ENCODE peak calls at places on chromosomes 16 and 17, in five cellular contexts. J, U, N, F and G are unnamed samples.
A peak's percentile ranks its signal among the peaks of the same experiment; 100 is the strongest.

GRCh38 chr17:59711936-59712335 is 4.5 kb downstream of the VMP1 start:
- DNase-seq in J (no peak), U (no peak), N (no peak), F (no peak), G (no peak)

GRCh38 chr16:53142823-53143568 is 88.2 kb downstream of the CHD9 start:
- DNase-seq in J (no peak), U (no peak), N (no peak), F (no peak), G (no peak)

GRCh38 chr17:41520821-41521521 is 2.3 kb upstream of the KRT15 start:
- DNase-seq in J (no peak), U (peak; percentile 74), N (no peak), F (no peak), G (no peak)

GRCh38 chr16:88340755-88341150 is 42.0 kb upstream of the ZNF469 start:
- DNase-seq in J (no peak), U (no peak), N (no peak), F (no peak), G (no peak)

GRCh38 chr17:48150107-48150463 is 42.5 kb downstream of the SNX11 start:
- DNase-seq in J (no peak), U (no peak), N (no peak), F (no peak), G (no peak)

GRCh38 chr16:31842864-31843263 is 30.7 kb upstream of the ZNF267 start:
- DNase-seq in J (no peak), U (no peak), N (no peak), F (no peak), G (no peak)

GRCh38 chr16:85829266-85829665 is 29.8 kb downstream of the COX4I1 start:
- DNase-seq in J (no peak), U (no peak), N (no peak), F (no peak), G (no peak)

GRCh38 chr17:31266042-31266441 is 31.0 kb downstream of the OMG start:
- DNase-seq in J (no peak), U (peak; percentile 5), N (no peak), F (no peak), G (no peak)

GRCh38 chr17:81339180-81339501 is 44.0 kb upstream of the SLC38A10 start:
- DNase-seq in J (no peak), U (no peak), N (no peak), F (peak; percentile 90), G (no peak)

DNA sequence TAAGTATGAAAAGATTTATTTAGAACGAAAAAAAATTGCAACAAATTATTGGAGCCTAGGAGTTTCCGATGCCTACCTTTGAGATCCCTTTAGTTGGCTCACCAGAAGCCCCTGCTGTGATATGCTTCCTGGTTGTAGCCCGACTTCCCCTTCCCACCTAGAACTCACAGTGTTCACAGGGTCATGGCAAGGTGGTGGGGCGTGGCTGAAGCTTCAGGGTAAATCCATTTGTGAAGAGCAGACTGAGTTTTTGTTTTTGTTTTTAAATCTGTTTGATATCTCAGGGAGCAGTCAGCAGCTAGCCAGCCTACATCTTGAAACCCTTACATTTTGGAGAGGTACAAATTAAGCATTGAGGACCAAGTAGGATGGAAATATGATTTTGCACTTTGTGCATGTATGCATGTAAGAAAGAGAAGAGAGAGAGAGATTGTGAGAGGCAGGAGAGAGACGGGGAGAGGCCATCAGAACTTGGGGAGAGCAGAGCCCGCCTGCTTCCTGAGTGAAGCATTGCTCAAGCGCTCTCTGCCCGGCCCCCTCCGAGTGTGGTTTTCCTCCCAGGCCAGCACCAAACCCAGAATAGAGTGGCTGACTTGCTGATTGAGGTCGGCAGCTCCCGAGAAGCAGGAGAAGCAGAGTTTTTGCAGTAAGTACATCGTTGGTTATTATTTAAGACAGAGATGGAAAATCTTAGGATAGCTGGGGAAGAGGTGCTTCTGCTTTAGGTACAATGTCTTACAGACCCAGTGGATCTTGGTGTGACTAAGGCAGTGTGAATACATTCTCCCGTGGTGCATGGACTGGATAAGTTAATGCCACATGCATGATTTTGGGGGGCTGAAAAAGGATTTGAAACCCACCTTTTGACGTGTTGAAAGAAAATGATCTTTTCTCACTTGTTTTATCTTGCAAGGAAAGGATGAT is 64.2 kb downstream of the SPECC1 start:
- DNase-seq in J (no peak), U (peak; percentile 38), N (no peak), F (no peak), G (no peak)
- TF ChIP-seq POLR2A in J (no peak), U (no peak), N (peak; percentile 17), F (no peak), G (no peak)

GRCh38 chr16:54283735-54284318 is 2.8 kb downstream of the IRX3 start:
- DNase-seq in J (no peak), U (no peak), N (no peak), F (no peak), G (no peak)

GRCh38 chr16:54282923-54283734 is 3.5 kb downstream of the IRX3 start:
- DNase-seq in J (no peak), U (no peak), N (no peak), F (no peak), G (peak; percentile 63)

GRCh38 chr16:54281535-54282201 is 4.9 kb downstream of the IRX3 start:
- DNase-seq in J (no peak), U (no peak), N (no peak), F (no peak), G (peak; percentile 71)

GRCh38 chr16:54280751-54281150 is 5.8 kb downstream of the IRX3 start:
- DNase-seq in J (peak; percentile 13), U (no peak), N (no peak), F (no peak), G (no peak)

DNA sequence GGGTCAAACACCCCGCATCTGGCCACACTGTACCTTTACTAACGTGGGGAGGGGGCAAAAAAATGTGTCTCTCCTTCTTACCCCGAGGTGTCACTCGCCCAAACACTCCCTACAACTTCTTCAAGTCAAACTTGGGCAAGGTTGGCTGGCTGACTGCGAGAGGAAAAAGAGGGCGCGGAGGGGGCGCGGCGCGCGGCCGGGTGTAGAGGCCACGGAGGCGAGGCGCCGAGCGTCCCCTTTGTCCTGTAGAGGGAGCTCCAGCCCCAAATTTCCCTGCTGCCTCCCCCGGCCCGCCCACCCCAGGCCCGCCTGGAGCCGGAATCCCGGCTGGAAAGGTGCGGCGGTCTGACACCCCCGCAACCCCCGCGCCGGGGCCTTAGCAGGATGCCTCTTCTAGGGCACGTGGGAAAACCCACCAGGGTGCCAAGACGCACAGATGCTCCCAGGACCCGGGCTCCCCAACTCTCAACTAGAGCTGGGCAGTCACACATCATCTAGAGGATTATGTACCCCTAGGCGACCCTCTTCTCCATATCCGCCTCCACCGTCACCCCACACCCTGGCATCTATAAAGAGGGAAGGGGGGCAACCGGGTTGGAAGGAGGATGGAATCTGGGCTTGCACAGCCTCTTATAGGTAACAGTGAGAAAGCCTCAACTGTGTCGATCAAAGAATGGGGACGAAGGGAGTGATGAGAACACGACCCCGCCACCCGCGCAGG is 4.2 kb downstream of the IRX3 start:
- DNase-seq in J (peak; percentile 15), U (peak; percentile 51), N (no peak), F (no peak), G (peak; percentile 84)
- TF ChIP-seq SP1 in J (no peak), U (no peak), N (no peak), F (no peak), G (no peak)

GRCh38 chr16:2531696-2532493 is 687 bp upstream of the CEMP1 start:
- DNase-seq in J (peak; percentile 91), U (peak; percentile 99), N (peak; percentile 84), F (peak; percentile 92), G (peak; percentile 95)
- TF ChIP-seq POLR2A in J (peak; percentile 73), U (peak; percentile 70), N (peak; percentile 86), F (peak; percentile 90), G (peak; percentile 88)

GRCh38 chr17:49958723-49959122 is 10.3 kb upstream of the DLX4 start:
- DNase-seq in J (no peak), U (no peak), N (no peak), F (no peak), G (no peak)
- TF ChIP-seq SP1 in J (no peak), U (no peak), N (no peak), F (no peak), G (no peak)

DNA sequence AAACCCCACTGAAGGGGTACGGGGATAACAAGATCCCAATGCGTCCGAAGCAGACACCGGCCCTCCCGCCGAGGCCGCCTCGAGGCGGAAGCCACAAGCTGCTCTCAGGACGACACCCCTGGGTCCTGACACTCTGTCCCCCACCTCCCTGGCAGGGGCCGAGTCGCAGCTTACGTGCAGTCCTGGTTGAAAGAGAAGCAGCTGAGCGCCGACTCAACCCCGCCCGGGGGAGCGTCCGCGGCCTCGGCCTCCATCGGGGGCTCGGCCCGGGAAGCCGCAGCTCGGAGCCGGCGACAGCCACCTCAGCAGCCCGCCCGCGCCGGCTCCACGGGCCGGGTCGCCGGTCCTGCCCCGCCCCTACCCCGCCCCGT is at the start of gene WIPI1:
- DNase-seq in J (no peak), U (no peak), N (no peak), F (peak; percentile 39), G (no peak)
- TF ChIP-seq POLR2A in J (no peak), U (no peak), N (peak; percentile 77), F (no peak), G (no peak)

GRCh38 chr16:1413684-1414531 is 596 bp downstream of the UNKL start:
- DNase-seq in J (peak; percentile 52), U (peak; percentile 79), N (peak; percentile 8), F (no peak), G (peak; percentile 43)

GRCh38 chr16:1420111-1420539 is 422 bp downstream of the UQCC4 start:
- DNase-seq in J (no peak), U (peak; percentile 42), N (no peak), F (no peak), G (no peak)

GRCh38 chr16:1416521-1416941 is 2.0 kb upstream of the UNKL start:
- DNase-seq in J (no peak), U (no peak), N (no peak), F (no peak), G (no peak)

GRCh38 chr16:1412847-1413246 is 1.7 kb downstream of the UNKL start:
- DNase-seq in J (no peak), U (no peak), N (no peak), F (no peak), G (no peak)

GRCh38 chr16:1414532-1415265 is at the start of gene UNKL:
- DNase-seq in J (no peak), U (peak; percentile 82), N (no peak), F (peak; percentile 77), G (peak; percentile 88)
- TF ChIP-seq SP1 in J (no peak), U (no peak), N (no peak), F (no peak), G (no peak)

GRCh38 chr17:40321502-40322416 is 12.8 kb downstream of the RARA start:
- DNase-seq in J (no peak), U (peak; percentile 42), N (no peak), F (no peak), G (no peak)

GRCh38 chr17:40322417-40323315 is 13.7 kb downstream of the RARA start:
- DNase-seq in J (peak; percentile 40), U (peak; percentile 72), N (peak; percentile 88), F (peak; percentile 55), G (no peak)

GRCh38 chr17:40325156-40326013 is 16.4 kb downstream of the RARA start:
- DNase-seq in J (no peak), U (no peak), N (no peak), F (no peak), G (no peak)

GRCh38 chr17:40323731-40324650 is 15.0 kb downstream of the RARA start:
- DNase-seq in J (no peak), U (no peak), N (no peak), F (no peak), G (no peak)

DNA sequence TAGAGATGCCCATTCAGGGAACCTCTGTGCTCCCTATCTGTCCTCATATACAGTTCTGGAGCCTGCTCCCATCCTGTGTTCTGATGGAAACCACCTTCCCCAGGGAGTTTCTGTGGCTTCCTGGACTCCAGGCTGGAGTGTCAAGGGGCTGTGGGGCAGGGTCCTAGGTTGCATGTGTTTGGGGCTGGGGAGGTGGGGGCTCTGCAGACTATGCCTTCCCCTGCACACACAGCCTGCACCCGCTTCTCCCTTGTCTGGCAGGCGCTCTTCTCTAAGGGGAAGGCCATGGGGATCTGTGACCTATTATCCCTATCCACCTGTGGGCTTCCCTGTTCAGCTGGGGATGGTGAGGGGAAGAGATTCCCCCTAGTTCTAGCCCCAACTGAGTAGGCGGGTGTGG is 14.3 kb downstream of the RARA start:
- DNase-seq in J (no peak), U (no peak), N (no peak), F (no peak), G (no peak)
- TF ChIP-seq POLR2A in J (no peak), U (no peak), N (no peak), F (no peak), G (no peak)